ENCODE peak calls at places on chromosomes 11 and 22, in five cellular contexts. S is GM23248, F is K562, Y is IMR-90, A is colonic mucosa. T is an unnamed sample.

GRCh38 chr11:133064152-133064877 is 468.0 kb downstream of the OPCML start:
- DNase-seq in S (peak), F (peak), Y (peak), A (no peak), T (no peak)

GRCh38 chr11:43987384-43988039 is 45.1 kb downstream of the C11orf96 start:
- DNase-seq in S (peak), F (no peak), Y (peak), A (peak), T (no peak)

GRCh38 chr11:11535611-11536010 is 86.2 kb downstream of the GALNT18 start:
- DNase-seq in S (no peak), F (no peak), Y (no peak), A (no peak), T (no peak)

GRCh38 chr11:93952082-93952780 is 68.9 kb upstream of the HEPHL1 start:
- DNase-seq in S (no peak), F (no peak), Y (no peak), A (no peak), T (no peak)

GRCh38 chr22:17842386-17842785 is 68.1 kb upstream of the BID start:
- DNase-seq in S (no peak), F (no peak), Y (no peak), A (no peak), T (no peak)

GRCh38 chr11:69662806-69663205 is 12.3 kb downstream of the LTO1 start:
- DNase-seq in S (no peak), F (no peak), Y (no peak), A (no peak), T (no peak)

GRCh38 chr22:30873086-30873650 is 95.4 kb downstream of the MORC2 start:
- DNase-seq in S (no peak), F (no peak), Y (no peak), A (no peak), T (no peak)

GRCh38 chr22:49046546-49047305 is 780.9 kb downstream of the BRD1 start:
- DNase-seq in S (no peak), F (peak), Y (no peak), A (peak), T (no peak)

GRCh38 chr11:100687032-100687629 is at the start of gene ARHGAP42:
- DNase-seq in S (peak), F (peak), Y (peak), A (peak), T (no peak)

GRCh38 chr11:2581931-2582435 is 117.8 kb downstream of the KCNQ1OT1 start:
- DNase-seq in S (no peak), F (no peak), Y (no peak), A (no peak), T (no peak)

GRCh38 chr22:21446827-21447690 is 20.1 kb upstream of the TMEM191C start:
- DNase-seq in S (no peak), F (no peak), Y (no peak), A (no peak), T (no peak)

GRCh38 chr11:118434123-118434552 is 2.2 kb upstream of the KMT2A start:
- DNase-seq in S (peak), F (no peak), Y (peak), A (no peak), T (no peak)

GRCh38 chr11:77471520-77472234 is 2.2 kb downstream of the PAK1 start:
- DNase-seq in S (no peak), F (peak), Y (no peak), A (peak), T (no peak)
- H3K9ac ChIP-seq in S (no peak), F (no peak), Y (no peak), A (no peak), T (no peak)

GRCh38 chr22:35967046-35967397 is 61.6 kb downstream of the RBFOX2 start:
- DNase-seq in S (no peak), F (no peak), Y (no peak), A (no peak), T (no peak)

GRCh38 chr22:35972559-35972958 is 56.1 kb downstream of the RBFOX2 start:
- DNase-seq in S (peak), F (no peak), Y (no peak), A (no peak), T (no peak)

GRCh38 chr22:35973388-35973787 is 55.2 kb downstream of the RBFOX2 start:
- DNase-seq in S (no peak), F (no peak), Y (no peak), A (no peak), T (no peak)

GRCh38 chr22:35971418-35972119 is 57.1 kb downstream of the RBFOX2 start:
- DNase-seq in S (peak), F (no peak), Y (peak), A (no peak), T (no peak)

GRCh38 chr22:35970601-35971417 is 57.8 kb downstream of the RBFOX2 start:
- DNase-seq in S (no peak), F (no peak), Y (no peak), A (no peak), T (no peak)
- H3K9ac ChIP-seq in S (peak), F (no peak), Y (peak), A (no peak), T (no peak)

GRCh38 chr11:8773125-8773524 is 90.5 kb downstream of the RPL27A start:
- DNase-seq in S (no peak), F (no peak), Y (no peak), A (no peak), T (no peak)
- H3K9ac ChIP-seq in S (no peak), F (no peak), Y (peak), A (no peak), T (no peak)

GRCh38 chr11:68199295-68199987 is 13.7 kb downstream of the KMT5B start:
- DNase-seq in S (no peak), F (no peak), Y (no peak), A (no peak), T (no peak)
- H3K9ac ChIP-seq in S (no peak), F (no peak), Y (no peak), A (no peak), T (no peak)

DNA sequence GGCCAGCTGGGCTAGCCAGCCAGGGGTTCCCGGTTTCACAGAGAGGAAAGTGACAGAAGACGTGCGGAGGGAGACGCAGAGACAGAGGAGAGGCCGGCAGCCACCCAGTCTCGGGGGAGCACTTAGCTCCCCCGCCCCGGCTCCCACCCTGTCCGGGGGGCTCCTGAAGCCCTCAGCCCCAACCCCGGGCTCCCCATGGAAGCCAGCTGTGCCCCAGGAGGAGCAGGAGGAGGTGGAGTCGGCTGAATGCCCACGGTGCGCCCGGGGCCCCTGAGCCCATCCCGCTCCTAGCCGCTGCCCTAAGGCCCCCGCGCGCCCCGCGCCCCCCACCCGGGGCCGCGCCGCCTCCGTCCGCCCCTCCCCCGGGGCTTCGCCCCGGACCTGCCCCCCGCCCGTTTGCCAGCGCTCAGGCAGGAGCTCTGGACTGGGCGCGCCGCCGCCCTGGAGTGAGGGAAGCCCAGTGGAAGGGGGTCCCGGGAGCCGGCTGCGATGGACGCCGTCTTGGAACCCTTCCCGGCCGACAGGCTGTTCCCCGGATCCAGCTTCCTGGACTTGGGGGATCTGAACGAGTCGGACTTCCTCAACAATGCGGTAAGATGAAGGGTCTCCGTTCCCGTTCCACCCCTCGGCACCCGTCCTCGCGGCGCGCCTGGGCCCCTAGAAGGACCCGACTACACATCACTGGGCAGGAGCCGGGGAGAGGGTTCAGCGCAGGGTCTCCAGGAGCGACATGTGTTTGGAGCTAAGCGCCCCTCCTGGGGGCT is at the start of gene CREB3L1:
- DNase-seq in S (peak), F (no peak), Y (no peak), A (peak), T (no peak)
- H3K9ac ChIP-seq in S (peak), F (peak), Y (peak), A (peak), T (no peak)

GRCh38 chr11:73875840-73876239 is 806 bp downstream of the COA4 start:
- DNase-seq in S (peak), F (peak), Y (no peak), A (peak), T (no peak)
- H3K9ac ChIP-seq in S (peak), F (peak), Y (peak), A (peak), T (peak)

GRCh38 chr22:22939537-22940368 is 52.1 kb downstream of the IGLL5 start:
- DNase-seq in S (no peak), F (no peak), Y (no peak), A (no peak), T (no peak)
- H3K9ac ChIP-seq in S (no peak), F (no peak), Y (no peak), A (no peak), T (no peak)

DNA sequence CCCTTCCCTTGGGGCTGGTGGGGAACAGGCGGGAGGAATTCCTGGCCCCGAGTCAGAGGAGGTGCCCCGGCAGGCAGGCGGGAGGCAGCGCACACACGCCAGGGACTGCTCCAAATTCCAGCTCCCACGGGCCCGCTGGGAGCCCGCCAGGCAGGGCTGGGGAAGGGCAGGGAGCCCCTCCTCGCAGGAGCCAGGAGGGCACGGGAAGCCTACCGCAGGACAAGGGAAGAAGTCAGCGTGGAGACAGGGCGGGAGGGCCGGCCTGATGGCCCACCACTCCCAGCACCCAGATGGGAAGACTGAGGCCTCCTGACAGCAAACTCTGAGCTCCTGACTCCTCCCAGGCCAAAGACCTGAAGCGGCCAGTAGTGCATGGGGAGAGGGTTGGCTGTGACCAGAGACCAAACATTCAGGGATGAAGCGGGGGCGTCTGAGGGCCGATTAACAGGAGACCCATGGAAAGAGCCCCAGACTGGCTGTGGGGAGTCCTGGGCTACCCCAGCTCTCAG is 22.4 kb downstream of the RPL3 start:
- DNase-seq in S (no peak), F (no peak), Y (no peak), A (no peak), T (no peak)
- H3K9ac ChIP-seq in S (no peak), F (no peak), Y (no peak), A (no peak), T (peak)

GRCh38 chr22:35328472-35328885 is 28.8 kb downstream of the TOM1 start:
- DNase-seq in S (no peak), F (no peak), Y (no peak), A (no peak), T (no peak)

GRCh38 chr22:35329114-35329847 is 29.6 kb downstream of the TOM1 start:
- DNase-seq in S (no peak), F (no peak), Y (no peak), A (no peak), T (no peak)

GRCh38 chr22:35330258-35330861 is 30.7 kb downstream of the TOM1 start:
- DNase-seq in S (peak), F (no peak), Y (peak), A (peak), T (no peak)

GRCh38 chr22:35326854-35327562 is 27.3 kb downstream of the TOM1 start:
- DNase-seq in S (no peak), F (no peak), Y (no peak), A (no peak), T (no peak)

DNA sequence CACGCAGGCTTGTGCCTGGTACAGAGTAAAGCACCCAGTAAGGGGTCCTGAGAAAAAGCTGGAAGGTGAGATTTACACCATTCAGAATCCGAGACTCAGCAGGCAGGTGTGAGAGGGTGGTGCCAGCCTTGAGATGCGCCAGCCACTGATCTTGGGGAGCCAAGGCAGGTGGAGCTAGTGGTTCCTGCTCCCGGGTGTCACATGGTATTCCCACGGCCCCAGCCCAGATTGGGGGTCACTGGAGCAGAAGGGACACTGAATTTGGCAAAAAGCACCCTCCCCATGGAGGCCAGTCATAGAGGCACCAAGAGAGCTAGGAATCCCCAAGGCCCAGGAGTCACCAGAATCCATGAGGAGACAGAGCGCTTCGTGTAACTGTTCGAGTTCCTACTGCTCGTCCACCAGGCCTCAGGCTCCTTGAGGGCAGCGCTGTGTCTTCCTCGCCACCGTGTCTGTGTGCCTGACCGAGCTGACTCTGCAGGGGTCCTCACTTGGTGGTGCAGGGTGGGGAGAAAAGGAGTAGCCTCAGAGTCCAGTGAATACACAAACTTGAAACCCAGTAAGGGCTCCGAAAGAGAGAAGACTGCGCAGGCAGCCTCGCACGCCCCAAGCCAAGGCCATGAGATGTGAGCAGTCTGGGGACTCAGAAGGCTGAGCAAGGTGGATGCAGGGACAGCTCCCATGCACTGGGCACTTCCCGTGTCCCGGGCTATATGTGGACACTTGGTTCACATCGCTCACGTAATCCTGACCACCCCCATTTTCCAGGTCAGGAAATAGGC is 28.2 kb downstream of the TOM1 start:
- DNase-seq in S (no peak), F (no peak), Y (no peak), A (no peak), T (no peak)
- H3K9ac ChIP-seq in S (no peak), F (no peak), Y (no peak), A (no peak), T (no peak)